ENCODE peak calls at places on chromosomes 5 and 9, in eight cellular contexts. One of them, this sample, is unnamed.

GRCh38 chr5:39015743-39016586 is 58.2 kb downstream of the RICTOR start:
- DNase-seq in Panc1: peak
- DNase-seq in pancreas: no peak
- DNase-seq in MCF 10A: peak
- DNase-seq in A673: no peak
- DNase-seq in foreskin keratinocyte: peak
- DNase-seq in fibroblast of lung: peak
- DNase-seq in WTC11: no peak
- DNase-seq in this sample: no peak

GRCh38 chr5:93359296-93359957 is 221.6 kb downstream of the NR2F1-AS1 start:
- DNase-seq in Panc1: no peak
- DNase-seq in pancreas: no peak
- DNase-seq in MCF 10A: peak
- DNase-seq in A673: peak
- DNase-seq in foreskin keratinocyte: peak
- DNase-seq in fibroblast of lung: peak
- DNase-seq in WTC11: no peak
- DNase-seq in this sample: no peak

GRCh38 chr5:16656561-16657191 is 39.9 kb upstream of the RETREG1 start:
- DNase-seq in Panc1: no peak
- DNase-seq in pancreas: no peak
- DNase-seq in MCF 10A: peak
- DNase-seq in A673: no peak
- DNase-seq in foreskin keratinocyte: peak
- DNase-seq in fibroblast of lung: peak
- DNase-seq in WTC11: no peak
- DNase-seq in this sample: no peak

GRCh38 chr5:95927927-95928723 is 33.5 kb downstream of the ELL2 start:
- DNase-seq in Panc1: no peak
- DNase-seq in pancreas: no peak
- DNase-seq in MCF 10A: no peak
- DNase-seq in A673: peak
- DNase-seq in foreskin keratinocyte: no peak
- DNase-seq in fibroblast of lung: peak
- DNase-seq in WTC11: no peak
- DNase-seq in this sample: no peak

GRCh38 chr9:10612649-10613398 is at the start of gene PTPRD:
- DNase-seq in Panc1: no peak
- DNase-seq in pancreas: peak
- DNase-seq in MCF 10A: peak
- DNase-seq in A673: peak
- DNase-seq in foreskin keratinocyte: peak
- DNase-seq in fibroblast of lung: peak
- DNase-seq in WTC11: peak
- DNase-seq in this sample: peak

GRCh38 chr9:79377315-79377855 is 194.4 kb upstream of the TLE4 start:
- DNase-seq in Panc1: no peak
- DNase-seq in pancreas: no peak
- DNase-seq in MCF 10A: no peak
- DNase-seq in A673: no peak
- DNase-seq in foreskin keratinocyte: peak
- DNase-seq in fibroblast of lung: no peak
- DNase-seq in WTC11: no peak
- DNase-seq in this sample: no peak

GRCh38 chr5:83633285-83633684 is 87.4 kb downstream of the HAPLN1 start:
- DNase-seq in Panc1: no peak
- DNase-seq in pancreas: no peak
- DNase-seq in MCF 10A: no peak
- DNase-seq in A673: no peak
- DNase-seq in foreskin keratinocyte: no peak
- DNase-seq in fibroblast of lung: no peak
- DNase-seq in WTC11: no peak
- DNase-seq in this sample: no peak

GRCh38 chr9:121399883-121400607 is 30.0 kb upstream of the STOM start:
- DNase-seq in Panc1: peak
- DNase-seq in pancreas: no peak
- DNase-seq in MCF 10A: peak
- DNase-seq in A673: peak
- DNase-seq in foreskin keratinocyte: peak
- DNase-seq in fibroblast of lung: peak
- DNase-seq in WTC11: no peak
- DNase-seq in this sample: peak

GRCh38 chr5:125140855-125141254 is 394.4 kb upstream of the ZNF608 start:
- DNase-seq in Panc1: no peak
- DNase-seq in pancreas: no peak
- DNase-seq in MCF 10A: no peak
- DNase-seq in A673: peak
- DNase-seq in foreskin keratinocyte: no peak
- DNase-seq in fibroblast of lung: peak
- DNase-seq in WTC11: no peak
- DNase-seq in this sample: no peak

GRCh38 chr5:136198453-136198852 is 5.5 kb upstream of the SMIM32 start:
- DNase-seq in Panc1: no peak
- DNase-seq in pancreas: no peak
- DNase-seq in MCF 10A: no peak
- DNase-seq in A673: no peak
- DNase-seq in foreskin keratinocyte: no peak
- DNase-seq in fibroblast of lung: no peak
- DNase-seq in WTC11: no peak
- DNase-seq in this sample: no peak

GRCh38 chr9:127185931-127186781 is 63.7 kb upstream of the ANGPTL2 start:
- DNase-seq in Panc1: no peak
- DNase-seq in pancreas: no peak
- DNase-seq in MCF 10A: no peak
- DNase-seq in A673: no peak
- DNase-seq in foreskin keratinocyte: no peak
- DNase-seq in fibroblast of lung: peak
- DNase-seq in WTC11: no peak
- DNase-seq in this sample: no peak

GRCh38 chr5:88829053-88829452 is 53.9 kb downstream of the MEF2C start:
- DNase-seq in Panc1: no peak
- DNase-seq in pancreas: no peak
- DNase-seq in MCF 10A: no peak
- DNase-seq in A673: no peak
- DNase-seq in foreskin keratinocyte: no peak
- DNase-seq in fibroblast of lung: no peak
- DNase-seq in WTC11: no peak
- DNase-seq in this sample: no peak

GRCh38 chr5:130386155-130386554 is 481.9 kb downstream of the CHSY3 start:
- DNase-seq in Panc1: no peak
- DNase-seq in pancreas: no peak
- DNase-seq in MCF 10A: no peak
- DNase-seq in A673: no peak
- DNase-seq in foreskin keratinocyte: no peak
- DNase-seq in fibroblast of lung: no peak
- DNase-seq in WTC11: no peak
- DNase-seq in this sample: no peak

GRCh38 chr5:68673451-68674180 is 420.2 kb upstream of the SLC30A5 start:
- DNase-seq in Panc1: no peak
- DNase-seq in pancreas: no peak
- DNase-seq in MCF 10A: no peak
- DNase-seq in A673: no peak
- DNase-seq in foreskin keratinocyte: peak
- DNase-seq in fibroblast of lung: no peak
- DNase-seq in WTC11: no peak
- DNase-seq in this sample: peak

GRCh38 chr9:14313378-14313940 is 482 bp downstream of the NFIB start:
- DNase-seq in Panc1: no peak
- DNase-seq in pancreas: peak
- DNase-seq in MCF 10A: peak
- DNase-seq in A673: no peak
- DNase-seq in foreskin keratinocyte: peak
- DNase-seq in fibroblast of lung: peak
- DNase-seq in WTC11: peak
- DNase-seq in this sample: no peak

DNA sequence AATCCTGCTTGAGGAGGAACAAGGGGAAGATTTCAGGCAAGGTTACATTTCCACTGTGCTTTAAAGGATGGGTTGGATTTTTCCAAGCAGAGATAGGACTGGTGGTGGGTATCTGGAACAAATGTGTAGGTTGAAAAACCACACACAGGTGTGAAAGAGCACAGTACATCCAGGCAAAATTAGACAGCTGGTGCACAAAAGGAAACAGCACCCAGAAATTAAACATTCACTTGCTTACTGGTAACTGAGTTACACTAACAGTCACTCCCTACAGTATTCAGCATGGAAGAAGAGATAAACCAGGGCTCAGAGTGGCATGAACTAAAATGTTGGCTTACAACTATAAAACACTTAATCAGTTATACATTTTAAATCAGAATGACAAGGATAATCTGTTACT is 81.5 kb upstream of the RASEF start:
- DNase-seq in Panc1: no peak
- DNase-seq in pancreas: no peak
- DNase-seq in MCF 10A: no peak
- DNase-seq in A673: no peak
- DNase-seq in foreskin keratinocyte: no peak
- DNase-seq in fibroblast of lung: no peak
- DNase-seq in WTC11: no peak
- DNase-seq in this sample: no peak
- TF ChIP-seq CTCF in Panc1: no peak
- TF ChIP-seq CTCF in pancreas: no peak
- TF ChIP-seq CTCF in MCF 10A: no peak
- TF ChIP-seq CTCF in A673: no peak
- TF ChIP-seq CTCF in foreskin keratinocyte: no peak
- TF ChIP-seq CTCF in fibroblast of lung: no peak
- TF ChIP-seq CTCF in WTC11: no peak
- TF ChIP-seq CTCF in this sample: no peak

DNA sequence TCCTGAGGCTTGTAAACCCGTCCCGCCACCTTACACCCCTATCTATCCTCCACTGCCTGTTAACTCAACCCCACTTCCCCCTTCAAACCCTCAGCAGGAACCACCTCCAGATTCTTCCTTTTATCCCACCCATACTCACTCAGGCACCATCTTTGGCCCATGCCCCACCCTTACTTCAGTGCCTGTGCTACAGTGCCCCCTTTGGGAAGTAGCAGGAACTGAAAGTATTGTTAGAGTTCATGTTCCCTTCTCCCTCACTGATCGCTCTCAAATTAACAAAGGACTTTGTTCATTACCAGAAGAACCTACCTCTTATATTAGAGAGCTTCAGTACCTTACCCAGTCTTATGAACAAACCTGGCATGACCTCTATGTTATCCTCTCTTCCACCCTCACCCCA is 92.2 kb upstream of the MOCS2 start:
- DNase-seq in Panc1: no peak
- DNase-seq in pancreas: no peak
- DNase-seq in MCF 10A: no peak
- DNase-seq in A673: peak
- DNase-seq in foreskin keratinocyte: no peak
- DNase-seq in fibroblast of lung: no peak
- DNase-seq in WTC11: no peak
- DNase-seq in this sample: no peak
- TF ChIP-seq CTCF in Panc1: peak
- TF ChIP-seq CTCF in pancreas: no peak
- TF ChIP-seq CTCF in MCF 10A: peak
- TF ChIP-seq CTCF in A673: peak
- TF ChIP-seq CTCF in foreskin keratinocyte: peak
- TF ChIP-seq CTCF in fibroblast of lung: peak
- TF ChIP-seq CTCF in WTC11: peak
- TF ChIP-seq CTCF in this sample: peak

DNA sequence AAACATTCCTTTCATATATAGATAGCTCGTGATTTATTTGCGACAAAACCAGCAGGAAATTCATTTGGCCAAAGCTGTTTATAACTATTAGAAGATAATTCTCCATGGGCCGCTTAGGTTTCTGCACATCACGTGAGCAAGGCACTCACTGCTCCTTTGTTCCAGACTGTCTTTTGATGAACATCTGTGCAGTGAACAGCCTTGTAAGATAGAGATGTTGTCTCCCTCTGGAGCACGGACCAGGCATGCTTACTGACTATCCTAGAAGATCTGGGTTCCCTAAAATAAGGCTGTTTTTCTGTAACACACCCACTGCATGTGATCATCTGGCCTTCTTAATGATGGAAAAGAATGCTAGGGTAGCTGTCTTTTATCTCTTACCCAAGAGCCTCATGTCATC is 30.9 kb downstream of the YIPF5 start:
- DNase-seq in Panc1: no peak
- DNase-seq in pancreas: no peak
- DNase-seq in MCF 10A: no peak
- DNase-seq in A673: peak
- DNase-seq in foreskin keratinocyte: no peak
- DNase-seq in fibroblast of lung: peak
- DNase-seq in WTC11: no peak
- DNase-seq in this sample: no peak
- TF ChIP-seq CTCF in Panc1: no peak
- TF ChIP-seq CTCF in pancreas: no peak
- TF ChIP-seq CTCF in MCF 10A: no peak
- TF ChIP-seq CTCF in A673: peak
- TF ChIP-seq CTCF in foreskin keratinocyte: peak
- TF ChIP-seq CTCF in fibroblast of lung: peak
- TF ChIP-seq CTCF in WTC11: no peak
- TF ChIP-seq CTCF in this sample: no peak

GRCh38 chr9:110340306-110340705 is 2.6 kb upstream of the TXNDC8 start:
- DNase-seq in Panc1: no peak
- DNase-seq in pancreas: no peak
- DNase-seq in MCF 10A: peak
- DNase-seq in A673: peak
- DNase-seq in foreskin keratinocyte: no peak
- DNase-seq in fibroblast of lung: peak
- DNase-seq in WTC11: peak
- DNase-seq in this sample: no peak
- TF ChIP-seq CTCF in Panc1: peak
- TF ChIP-seq CTCF in pancreas: no peak
- TF ChIP-seq CTCF in MCF 10A: peak
- TF ChIP-seq CTCF in A673: peak
- TF ChIP-seq CTCF in foreskin keratinocyte: peak
- TF ChIP-seq CTCF in fibroblast of lung: peak
- TF ChIP-seq CTCF in WTC11: no peak
- TF ChIP-seq CTCF in this sample: peak

DNA sequence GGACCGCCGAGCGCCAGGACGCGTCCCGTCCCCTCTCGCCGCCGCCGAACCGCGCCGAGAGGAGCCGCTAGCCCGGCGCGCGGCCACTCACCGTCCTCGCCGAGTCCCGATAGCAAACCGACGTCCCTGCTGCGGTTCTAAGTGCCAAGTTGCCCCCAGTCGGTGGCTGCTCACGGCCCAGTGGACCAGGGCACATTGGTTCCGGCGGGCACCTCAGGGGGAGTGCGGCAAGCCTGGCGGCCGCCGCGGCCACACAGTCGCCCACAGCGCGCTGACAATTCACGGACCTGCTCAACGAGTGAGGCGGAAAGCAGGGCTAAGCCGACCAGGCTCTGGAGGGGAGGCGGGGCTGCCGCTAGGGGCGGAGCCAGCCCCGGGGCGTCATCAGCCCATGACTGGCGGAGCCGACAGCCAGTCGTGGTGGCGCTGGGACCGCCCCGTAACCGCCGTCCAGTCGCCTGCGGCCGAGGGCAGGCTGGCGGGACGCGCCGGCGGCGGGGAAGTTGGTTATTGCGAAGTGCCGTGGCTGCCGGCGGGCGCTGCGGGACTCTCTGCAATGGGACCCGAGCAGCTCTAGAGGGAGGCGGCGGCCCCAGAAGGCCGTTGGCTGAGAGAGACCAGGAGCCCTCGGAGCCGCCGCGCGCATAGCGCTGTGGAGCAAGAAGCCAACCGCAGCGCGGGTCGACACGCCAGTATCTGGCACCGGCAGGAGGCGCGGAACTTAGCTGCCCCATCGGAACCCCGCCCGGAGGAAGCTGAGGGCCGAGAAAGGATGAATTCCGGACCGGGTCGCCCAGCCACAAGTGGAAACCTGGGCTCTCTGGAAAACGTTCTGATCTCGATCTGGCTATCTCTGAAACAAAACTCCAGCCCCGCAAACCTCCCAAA is at the start of gene MARCHF3:
- DNase-seq in Panc1: peak
- DNase-seq in pancreas: peak
- DNase-seq in MCF 10A: peak
- DNase-seq in A673: peak
- DNase-seq in foreskin keratinocyte: peak
- DNase-seq in fibroblast of lung: peak
- DNase-seq in WTC11: peak
- DNase-seq in this sample: peak
- TF ChIP-seq CTCF in Panc1: peak
- TF ChIP-seq CTCF in pancreas: peak
- TF ChIP-seq CTCF in MCF 10A: peak
- TF ChIP-seq CTCF in A673: peak
- TF ChIP-seq CTCF in foreskin keratinocyte: peak
- TF ChIP-seq CTCF in fibroblast of lung: peak
- TF ChIP-seq CTCF in WTC11: no peak
- TF ChIP-seq CTCF in this sample: peak

This sample was measured in kidney epithelial cell.